ENCODE peak calls at places on chromosome 21, in five cellular contexts. W is IMR-90, Z is A549, N is pancreas, K is neural progenitor cell. J is an unnamed sample.

GRCh38 chr21:21210552-21210951 is 212.3 kb downstream of the NCAM2 start:
- DNase-seq in K (no peak), Z (no peak), N (no peak), W (no peak), J (no peak)

GRCh38 chr21:29265690-29266479 is 32.8 kb upstream of the BACH1 start:
- DNase-seq in W (no peak), Z (no peak), K (no peak), N (no peak), J (no peak)

GRCh38 chr21:15192243-15192642 is 127.4 kb upstream of the NRIP1 start:
- DNase-seq in Z (no peak), K (no peak), W (no peak), N (no peak), J (no peak)

GRCh38 chr21:39362733-39363132 is 13.8 kb upstream of the HMGN1 start:
- DNase-seq in K (no peak), W (no peak), Z (no peak), N (no peak), J (no peak)

GRCh38 chr21:36499578-36500471 is 19.9 kb upstream of the CLDN14 start:
- DNase-seq in N (no peak), K (no peak), Z (no peak), W (no peak), J (no peak)

GRCh38 chr21:46154155-46154954 is 1.0 kb downstream of the FTCD start:
- DNase-seq in W (no peak), K (no peak), Z (no peak), N (no peak), J (peak)

GRCh38 chr21:25369524-25370300 is 237.6 kb downstream of the MRPL39 start:
- DNase-seq in N (no peak), Z (no peak), W (peak), K (no peak), J (no peak)

GRCh38 chr21:46217511-46218196 is 10.9 kb downstream of the LSS start:
- DNase-seq in K (no peak), W (no peak), Z (no peak), N (peak), J (no peak)

GRCh38 chr21:28207776-28208175 is 784.9 kb downstream of the LTN1 start:
- DNase-seq in Z (no peak), K (no peak), W (peak), N (no peak), J (no peak)

GRCh38 chr21:35904995-35905972 is 155.0 kb downstream of the SETD4 start:
- DNase-seq in W (no peak), N (no peak), K (no peak), Z (no peak), J (no peak)

GRCh38 chr21:35940074-35940927 is 120.0 kb downstream of the SETD4 start:
- DNase-seq in K (peak), Z (peak), N (no peak), W (peak), J (no peak)

GRCh38 chr21:45862544-45863207 is 118.9 kb upstream of the COL6A1 start:
- DNase-seq in K (no peak), Z (no peak), W (no peak), N (no peak), J (no peak)

GRCh38 chr21:36773111-36773510 is 74.2 kb downstream of the SIM2 start:
- DNase-seq in K (no peak), W (peak), N (peak), Z (no peak), J (peak)

GRCh38 chr21:15084668-15085067 is 19.9 kb upstream of the NRIP1 start:
- DNase-seq in K (no peak), Z (no peak), N (no peak), W (no peak), J (no peak)

GRCh38 chr21:46157987-46158451 is 2.6 kb upstream of the FTCD start:
- DNase-seq in Z (no peak), W (no peak), N (no peak), K (no peak), J (no peak)

GRCh38 chr21:36204980-36205379 is 48.4 kb downstream of the DOP1B start:
- DNase-seq in W (no peak), N (no peak), K (no peak), Z (no peak), J (no peak)

GRCh38 chr21:45947296-45947695 is 34.3 kb upstream of the COL6A1 start:
- DNase-seq in N (no peak), K (no peak), W (no peak), Z (no peak), J (no peak)

GRCh38 chr21:20882462-20883415 is 115.5 kb upstream of the NCAM2 start:
- DNase-seq in K (peak), Z (no peak), N (no peak), W (peak), J (no peak)

GRCh38 chr21:28884481-28884880 is 108.2 kb downstream of the LTN1 start:
- DNase-seq in Z (no peak), W (peak), K (no peak), N (no peak), J (no peak)

GRCh38 chr21:43034098-43034497 is 41.5 kb downstream of the CBS start:
- DNase-seq in W (peak), Z (no peak), K (no peak), N (no peak), J (no peak)

GRCh38 chr21:16587141-16587570 is 857.4 kb downstream of the USP25 start:
- DNase-seq in K (no peak), N (peak), Z (peak), W (peak), J (peak)

GRCh38 chr21:41686664-41687063 is 80.2 kb downstream of the RIPK4 start:
- DNase-seq in W (no peak), Z (no peak), K (no peak), N (no peak), J (no peak)
- H3K4me3 ChIP-seq in W (no peak), Z (no peak), K (no peak), N (no peak), J (no peak)

GRCh38 chr21:33660406-33660805 is 18.1 kb downstream of the ITSN1 start:
- DNase-seq in N (no peak), Z (no peak), K (no peak), W (no peak), J (no peak)
- H3K27ac ChIP-seq in N (no peak), Z (no peak), K (no peak), W (no peak), J (peak)

DNA sequence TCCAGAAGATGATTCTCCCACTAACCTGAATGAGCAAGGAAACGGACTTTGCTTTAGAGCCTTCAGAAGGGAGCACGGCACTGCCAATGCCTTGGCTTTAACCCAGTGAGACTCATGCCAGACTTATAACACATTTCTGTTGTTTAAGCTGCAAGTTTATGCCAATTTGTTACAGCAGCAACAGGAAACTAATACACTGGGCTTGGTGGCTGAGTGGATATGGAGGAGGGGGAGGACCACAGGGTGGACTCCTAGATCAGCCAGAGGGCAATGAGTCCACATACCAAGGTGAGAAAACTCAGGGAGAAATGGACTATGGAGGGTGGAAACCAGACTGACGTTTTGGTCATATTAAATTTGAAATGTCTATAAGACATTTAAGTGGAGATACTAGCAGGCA is 156.2 kb upstream of the KCNJ6 start:
- DNase-seq in N (no peak), W (no peak), Z (no peak), K (no peak), J (no peak)
- TF ChIP-seq CTCF in N (no peak), W (no peak), Z (no peak), K (no peak), J (no peak)

GRCh38 chr21:31873275-31873695 is 465 bp downstream of the HUNK start:
- DNase-seq in Z (peak), K (peak), N (peak), W (no peak), J (no peak)
- H3K4me3 ChIP-seq in Z (peak), K (peak), N (peak), W (peak), J (peak)

GRCh38 chr21:44389335-44389734 is 35.9 kb downstream of the TRPM2 start:
- DNase-seq in Z (no peak), N (no peak), W (no peak), K (no peak), J (no peak)

GRCh38 chr21:44390886-44391285 is 37.5 kb downstream of the TRPM2 start:
- DNase-seq in K (no peak), W (no peak), Z (no peak), N (no peak), J (no peak)

GRCh38 chr21:44392185-44392584 is 38.8 kb downstream of the TRPM2 start:
- DNase-seq in K (no peak), Z (no peak), N (no peak), W (no peak), J (no peak)

GRCh38 chr21:44392916-44393315 is 39.5 kb downstream of the TRPM2 start:
- DNase-seq in Z (no peak), W (no peak), K (peak), N (no peak), J (no peak)

DNA sequence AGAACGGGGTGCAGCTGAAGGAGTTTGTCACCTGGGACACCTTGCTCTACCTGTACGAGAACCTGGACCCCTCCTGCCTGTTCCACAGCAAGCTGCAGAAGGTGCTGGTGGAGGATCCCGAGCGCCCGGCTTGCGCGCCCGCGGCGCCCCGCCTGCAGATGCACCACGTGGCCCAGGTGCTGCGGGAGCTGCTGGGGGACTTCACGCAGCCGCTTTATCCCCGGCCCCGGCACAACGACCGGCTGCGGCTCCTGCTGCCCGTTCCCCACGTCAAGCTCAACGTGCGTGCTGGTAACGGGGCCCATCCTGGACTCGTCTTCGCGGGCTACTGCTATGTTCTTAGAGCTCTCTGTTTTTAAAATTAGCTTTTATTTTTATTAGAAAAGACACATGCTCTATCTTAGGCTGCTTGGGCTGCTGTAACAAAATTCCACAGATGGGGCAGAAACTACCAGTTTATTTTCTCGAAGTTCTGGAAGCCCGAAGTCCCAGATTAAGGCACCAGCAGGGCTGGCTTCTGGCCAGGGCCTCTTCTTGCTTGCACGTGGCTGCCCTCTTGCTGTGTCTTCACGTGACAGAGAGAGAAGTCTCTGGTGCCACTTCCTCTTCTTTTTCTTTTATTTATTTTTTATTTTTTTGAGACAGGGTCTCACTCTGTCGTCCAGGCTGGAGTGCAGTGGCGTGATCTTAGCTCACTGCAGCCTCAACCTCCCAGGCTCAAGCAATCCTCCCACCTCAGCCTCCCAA is 38.1 kb downstream of the TRPM2 start:
- DNase-seq in W (no peak), N (no peak), Z (no peak), K (no peak), J (peak)
- H3K27ac ChIP-seq in W (no peak), N (no peak), Z (no peak), K (no peak), J (no peak)

DNA sequence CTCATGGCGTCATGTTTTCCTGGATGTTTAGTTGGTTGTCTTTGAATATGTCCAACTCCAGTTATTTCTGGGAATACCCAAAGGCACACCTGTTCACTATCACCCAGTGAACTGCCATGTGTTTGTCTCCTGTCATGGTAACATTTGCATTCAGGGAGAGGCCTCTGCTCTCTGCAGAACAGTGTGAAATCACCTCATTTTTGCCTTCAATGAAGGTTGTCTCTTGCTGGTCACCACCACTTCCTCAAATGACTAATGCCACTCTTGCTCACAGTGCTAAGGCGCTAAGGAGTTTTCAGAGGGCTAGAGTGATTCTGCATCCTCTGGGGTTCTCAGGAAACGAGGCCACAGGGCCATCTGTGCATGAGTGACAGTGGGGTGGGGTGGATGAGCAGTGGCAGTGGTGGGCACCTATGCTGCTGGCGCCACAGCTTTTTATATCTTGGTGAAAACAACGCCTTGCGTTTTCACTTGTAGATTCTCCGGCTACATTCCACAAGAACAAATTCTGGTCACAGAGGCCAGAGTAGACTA is 60.0 kb upstream of the ATP5PO start:
- DNase-seq in N (no peak), Z (no peak), K (no peak), W (peak), J (no peak)
- TF ChIP-seq CTCF in N (no peak), Z (no peak), K (no peak), W (no peak), J (no peak)

GRCh38 chr21:26546698-26547097 is 26.4 kb downstream of the CYYR1 start:
- DNase-seq in N (no peak), Z (no peak), W (no peak), K (no peak), J (peak)

GRCh38 chr21:26555554-26555953 is 17.5 kb downstream of the CYYR1 start:
- DNase-seq in Z (no peak), N (no peak), W (no peak), K (no peak), J (no peak)

GRCh38 chr21:26553921-26554320 is 19.2 kb downstream of the CYYR1 start:
- DNase-seq in K (no peak), W (no peak), Z (no peak), N (no peak), J (no peak)

GRCh38 chr21:26554365-26554764 is 18.7 kb downstream of the CYYR1 start:
- DNase-seq in W (no peak), Z (no peak), N (no peak), K (no peak), J (no peak)

DNA sequence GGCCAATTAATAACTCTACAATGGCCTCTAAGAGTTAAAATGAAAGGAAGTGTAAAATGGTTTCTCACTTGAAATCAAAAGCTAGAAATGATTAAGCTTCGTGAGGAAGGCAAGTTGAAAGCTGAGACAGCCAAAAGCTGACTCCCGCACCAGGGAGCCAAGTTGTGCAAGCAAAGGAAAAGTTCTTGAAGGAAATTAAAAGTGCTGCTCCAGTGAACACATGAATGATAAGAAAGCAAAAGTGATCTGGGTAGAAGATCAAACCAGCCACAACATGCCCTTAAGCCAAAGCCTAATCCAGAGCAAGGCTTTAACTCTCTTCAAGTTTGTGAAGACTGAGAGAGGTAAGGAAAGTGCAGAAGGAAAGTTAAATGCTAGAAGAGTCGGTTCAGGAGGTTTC is 22.7 kb downstream of the CYYR1 start:
- DNase-seq in W (no peak), N (no peak), K (no peak), Z (no peak), J (no peak)
- H3K4me3 ChIP-seq in W (no peak), N (no peak), K (no peak), Z (no peak), J (no peak)